ENCODE peak calls at places on chromosomes 16 and 17, in eight cellular contexts. P, V, L, C, H, K, S and A are unnamed samples.

GRCh38 chr16:61042736-61043135 is 993.5 kb downstream of the CDH8 start:
- DNase-seq in V (no peak), L (no peak), K (no peak), S (peak; percentile 15), P (no peak), H (no peak), C (peak; percentile 59), A (no peak)

GRCh38 chr17:28472871-28473497 is 460 bp upstream of the SLC13A2 start:
- DNase-seq in H (no peak), P (peak; percentile 65), L (no peak), C (no peak), V (no peak), S (no peak), K (no peak), A (no peak)

GRCh38 chr17:1762906-1763829 is 1.3 kb downstream of the SERPINF1 start:
- DNase-seq in L (peak; percentile 76), V (no peak), P (peak; percentile 75), C (peak; percentile 67), S (peak; percentile 75), K (peak; percentile 72), H (peak; percentile 46), A (peak; percentile 29)

GRCh38 chr17:28385037-28385797 is 13.7 kb downstream of the SARM1 start:
- DNase-seq in C (no peak), P (peak; percentile 70), S (no peak), H (no peak), K (no peak), L (no peak), V (no peak), A (no peak)

GRCh38 chr16:22789281-22789945 is 24.5 kb upstream of the HS3ST2 start:
- DNase-seq in L (no peak), K (no peak), V (no peak), C (no peak), H (no peak), S (no peak), P (no peak), A (peak; percentile 64)

GRCh38 chr16:81526935-81527334 is 82.3 kb downstream of the CMIP start:
- DNase-seq in C (no peak), H (peak; percentile 58), K (peak; percentile 86), V (no peak), P (peak; percentile 68), L (peak; percentile 51), S (no peak), A (peak; percentile 72)

GRCh38 chr17:42944211-42944610 is 20.0 kb downstream of the AARSD1 start:
- DNase-seq in C (no peak), P (no peak), V (no peak), S (no peak), K (no peak), H (no peak), L (no peak), A (peak; percentile 88)

GRCh38 chr17:79836952-79837887 is 2.0 kb downstream of the CBX4 start:
- DNase-seq in C (peak; percentile 49), S (peak; percentile 83), H (peak; percentile 81), L (peak; percentile 76), K (peak; percentile 69), P (peak; percentile 87), V (peak; percentile 50), A (no peak)

GRCh38 chr16:73051216-73051615 is 3.3 kb upstream of the ZFHX3 start:
- DNase-seq in S (no peak), C (no peak), H (no peak), V (no peak), K (no peak), P (no peak), L (no peak), A (no peak)

GRCh38 chr17:83173180-83173996 is 94.0 kb downstream of the METRNL start:
- DNase-seq in V (no peak), H (no peak), S (no peak), K (no peak), L (no peak), P (peak; percentile 36), C (no peak), A (no peak)

GRCh38 chr16:13611596-13611995 is 308.4 kb upstream of the ERCC4 start:
- DNase-seq in S (no peak), L (no peak), K (no peak), V (no peak), H (no peak), P (no peak), C (no peak), A (no peak)

GRCh38 chr16:53056528-53056881 is 1.7 kb downstream of the CHD9 start:
- DNase-seq in L (no peak), H (no peak), K (peak; percentile 87), C (no peak), P (no peak), V (no peak), S (no peak), A (peak; percentile 59)

GRCh38 chr16:85570213-85570734 is 42.8 kb upstream of the GSE1 start:
- DNase-seq in V (no peak), L (no peak), H (no peak), P (no peak), S (no peak), K (no peak), C (no peak), A (no peak)

GRCh38 chr16:85571563-85571812 is 41.6 kb upstream of the GSE1 start:
- DNase-seq in H (no peak), P (no peak), S (no peak), L (no peak), V (no peak), C (no peak), K (no peak), A (no peak)

GRCh38 chr16:85571813-85572619 is 41.1 kb upstream of the GSE1 start:
- DNase-seq in C (no peak), V (no peak), P (no peak), K (no peak), S (no peak), H (no peak), L (no peak), A (no peak)

GRCh38 chr16:85569615-85570212 is 43.4 kb upstream of the GSE1 start:
- DNase-seq in P (no peak), S (peak; percentile 92), K (peak; percentile 90), V (peak; percentile 50), C (peak; percentile 95), L (no peak), H (no peak), A (no peak)

GRCh38 chr16:85570735-85571562 is 42.2 kb upstream of the GSE1 start:
- DNase-seq in V (peak; percentile 43), H (peak; percentile 57), P (no peak), S (no peak), K (no peak), L (peak; percentile 37), C (no peak), A (no peak)
- H3K4me3 ChIP-seq in V (peak overlapping the region; percentile 48), H (no peak overlapping the region), P (no peak overlapping the region), S (no peak overlapping the region), K (no peak overlapping the region), L (no peak overlapping the region), C (no peak overlapping the region), A (no peak overlapping the region)

DNA sequence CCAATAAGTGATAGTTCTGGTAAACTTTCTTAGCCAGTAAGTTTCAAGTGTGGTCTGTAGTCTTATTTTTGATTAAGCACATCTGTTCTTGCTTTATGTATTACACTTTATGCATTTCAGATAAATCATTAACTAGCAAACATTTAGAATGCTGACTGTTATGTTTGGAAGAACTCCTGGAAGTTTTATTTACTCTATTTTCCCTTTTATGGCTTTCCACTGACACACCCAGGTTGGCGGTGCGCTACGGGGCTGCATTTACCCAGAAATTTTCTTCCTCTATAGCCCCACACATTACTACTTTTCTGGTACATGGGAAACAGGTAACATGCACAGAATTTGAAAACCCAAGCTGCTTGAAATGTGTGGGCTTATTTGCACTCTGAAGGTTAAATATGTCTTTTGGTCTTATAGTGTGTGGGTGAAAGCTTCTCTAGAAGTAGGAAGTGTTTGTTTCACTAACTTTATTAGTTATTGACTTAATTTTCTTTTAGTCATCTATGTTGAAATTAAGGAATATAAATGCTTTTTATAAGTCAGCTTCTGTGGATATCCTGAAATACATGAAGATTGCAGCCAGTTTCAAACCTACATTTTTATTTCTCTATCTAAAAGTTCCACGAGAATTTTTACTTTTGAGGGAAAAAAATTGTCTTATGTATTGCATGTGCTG is 203.7 kb downstream of the PHKB start:
- DNase-seq in C (no peak), V (no peak), L (no peak), K (no peak), H (no peak), S (no peak), P (peak; percentile 50), A (no peak)
- H3K36me3 ChIP-seq in C (no peaks in the 10 kb centered on the region), V (peaks cover 7% of the 10 kb centered on the region), L (peaks cover 7% of the 10 kb centered on the region), K (peaks cover 2% of the 10 kb centered on the region), H (peaks cover 82% of the 10 kb centered on the region), S (no peaks in the 10 kb centered on the region), P (no peaks in the 10 kb centered on the region), A (no peaks in the 10 kb centered on the region)

GRCh38 chr17:40363480-40363838 is 1.1 kb downstream of the GJD3 start:
- DNase-seq in V (no peak), H (no peak), K (peak; percentile 45), L (no peak), C (no peak), P (peak; percentile 62), S (peak; percentile 82), A (no peak)

GRCh38 chr17:40362696-40363479 is 1.6 kb downstream of the GJD3 start:
- DNase-seq in V (peak; percentile 70), C (peak; percentile 78), L (peak; percentile 70), K (peak; percentile 72), S (peak; percentile 96), P (peak; percentile 87), H (peak; percentile 58), A (peak; percentile 90)

GRCh38 chr17:40366076-40366860 is 1.7 kb upstream of the GJD3 start:
- DNase-seq in H (no peak), L (no peak), V (no peak), S (no peak), P (no peak), K (no peak), C (no peak), A (no peak)

GRCh38 chr17:40364906-40365305 is 369 bp upstream of the GJD3 start:
- DNase-seq in K (no peak), P (no peak), S (no peak), V (no peak), C (no peak), H (no peak), L (no peak), A (no peak)

DNA sequence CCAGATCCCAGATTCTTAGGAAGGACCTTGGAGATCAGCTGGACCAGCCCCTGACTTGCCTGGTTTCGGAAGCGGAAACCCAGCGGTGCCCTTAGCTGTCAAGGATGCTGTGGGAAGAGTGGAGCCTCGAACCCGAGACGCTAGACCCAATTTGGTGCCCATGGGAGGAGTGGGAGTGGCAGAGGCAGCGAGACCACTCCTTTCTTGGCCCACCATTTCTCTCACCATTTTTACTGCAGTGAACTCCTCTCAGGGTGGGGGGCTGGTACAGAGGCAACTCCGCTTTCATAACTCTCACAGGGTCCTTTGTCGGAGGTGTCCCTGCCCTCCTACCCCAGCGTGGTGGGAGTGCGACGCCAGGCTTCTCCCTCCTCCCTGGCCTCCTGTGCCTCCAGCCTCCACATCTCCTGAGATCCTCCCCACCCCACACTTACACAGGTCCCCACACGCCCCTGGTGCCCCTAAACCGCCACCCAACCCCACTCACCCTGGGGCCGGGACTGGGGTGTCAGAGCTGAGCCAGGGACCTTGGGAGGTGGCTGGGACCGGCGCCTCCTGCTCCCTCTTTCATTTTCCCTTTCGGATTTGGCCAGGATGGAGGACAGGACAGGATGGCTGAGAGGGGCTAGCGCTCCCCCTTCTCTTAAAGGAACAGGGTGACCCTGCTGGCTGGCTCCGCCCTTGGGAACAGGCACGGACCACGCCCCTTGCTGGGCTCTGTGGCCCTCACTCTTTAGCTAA is at the start of gene GJD3:
- DNase-seq in S (peak; percentile 89), H (no peak), V (no peak), P (no peak), L (no peak), K (no peak), C (no peak), A (no peak)
- H3K4me3 ChIP-seq in S (peak within 1 kb of the TSS; percentile 49), H (peak within 1 kb of the TSS; percentile 67), V (no peak within 1 kb of the TSS), P (peak within 1 kb of the TSS; percentile 60), L (peak within 1 kb of the TSS; percentile 69), K (peak within 1 kb of the TSS; percentile 54), C (no peak within 1 kb of the TSS), A (peak within 1 kb of the TSS; percentile 51)

GRCh38 chr17:67392111-67392510 is 15.0 kb downstream of the PITPNC1 start:
- DNase-seq in L (no peak), P (no peak), V (no peak), H (no peak), K (no peak), C (no peak), S (no peak), A (no peak)
- H3K36me3 ChIP-seq in L (peaks cover 2% of the 10 kb centered on the region), P (no peaks in the 10 kb centered on the region), V (no peaks in the 10 kb centered on the region), H (no peaks in the 10 kb centered on the region), K (no peaks in the 10 kb centered on the region), C (no peaks in the 10 kb centered on the region), S (no peaks in the 10 kb centered on the region), A (no peaks in the 10 kb centered on the region)